ENCODE peak calls at places on chromosomes 6 and 20, in seven cellular contexts. One of them, this sample, is unnamed.

GRCh38 chr20:44166477-44166876 is 20.5 kb downstream of the JPH2 start:
- DNase-seq in tibial artery: peak
- DNase-seq in HCT116: no peak
- DNase-seq in kidney: no peak
- DNase-seq in IMR-90: peak
- DNase-seq in uterus: no peak
- DNase-seq in ovary: no peak
- DNase-seq in this sample: no peak

GRCh38 chr6:125816828-125817280 is 26.1 kb downstream of the NCOA7 start:
- DNase-seq in tibial artery: no peak
- DNase-seq in HCT116: no peak
- DNase-seq in kidney: no peak
- DNase-seq in IMR-90: no peak
- DNase-seq in uterus: no peak
- DNase-seq in ovary: no peak
- DNase-seq in this sample: no peak

GRCh38 chr6:160355001-160355400 is 6.8 kb downstream of the SLC22A3 start:
- DNase-seq in tibial artery: no peak
- DNase-seq in HCT116: no peak
- DNase-seq in kidney: no peak
- DNase-seq in IMR-90: no peak
- DNase-seq in uterus: no peak
- DNase-seq in ovary: no peak
- DNase-seq in this sample: no peak

GRCh38 chr6:132695773-132696172 is 18.1 kb downstream of the VNN1 start:
- DNase-seq in tibial artery: no peak
- DNase-seq in HCT116: no peak
- DNase-seq in kidney: no peak
- DNase-seq in IMR-90: no peak
- DNase-seq in uterus: no peak
- DNase-seq in ovary: no peak
- DNase-seq in this sample: no peak

GRCh38 chr6:68634503-68635411 is at the start of gene ADGRB3:
- DNase-seq in tibial artery: peak
- DNase-seq in HCT116: no peak
- DNase-seq in kidney: peak
- DNase-seq in IMR-90: peak
- DNase-seq in uterus: peak
- DNase-seq in ovary: peak
- DNase-seq in this sample: peak

GRCh38 chr6:42781811-42782688 is at the start of gene BICRAL:
- DNase-seq in tibial artery: peak
- DNase-seq in HCT116: peak
- DNase-seq in kidney: peak
- DNase-seq in IMR-90: peak
- DNase-seq in uterus: peak
- DNase-seq in ovary: peak
- DNase-seq in this sample: peak

GRCh38 chr20:19992996-19993908 is 23.9 kb upstream of the NAA20 start:
- DNase-seq in tibial artery: no peak
- DNase-seq in HCT116: peak
- DNase-seq in kidney: no peak
- DNase-seq in IMR-90: peak
- DNase-seq in uterus: no peak
- DNase-seq in ovary: peak
- DNase-seq in this sample: peak

GRCh38 chr20:18004389-18005031 is 35.7 kb downstream of the MGME1 start:
- DNase-seq in tibial artery: no peak
- DNase-seq in HCT116: no peak
- DNase-seq in kidney: no peak
- DNase-seq in IMR-90: peak
- DNase-seq in uterus: no peak
- DNase-seq in ovary: no peak
- DNase-seq in this sample: no peak

GRCh38 chr6:16731503-16732018 is 29.7 kb downstream of the ATXN1 start:
- DNase-seq in tibial artery: no peak
- DNase-seq in HCT116: no peak
- DNase-seq in kidney: no peak
- DNase-seq in IMR-90: no peak
- DNase-seq in uterus: no peak
- DNase-seq in ovary: no peak
- DNase-seq in this sample: no peak

GRCh38 chr6:74213995-74214394 is 518.0 kb downstream of the CD109 start:
- DNase-seq in tibial artery: no peak
- DNase-seq in HCT116: no peak
- DNase-seq in kidney: no peak
- DNase-seq in IMR-90: peak
- DNase-seq in uterus: no peak
- DNase-seq in ovary: no peak
- DNase-seq in this sample: no peak

GRCh38 chr6:116253188-116253504 is 729 bp downstream of the TSPYL4 start:
- DNase-seq in tibial artery: no peak
- DNase-seq in HCT116: no peak
- DNase-seq in kidney: no peak
- DNase-seq in IMR-90: no peak
- DNase-seq in uterus: no peak
- DNase-seq in ovary: no peak
- DNase-seq in this sample: no peak

GRCh38 chr6:158611600-158612041 is 32.9 kb downstream of the DYNLT1 start:
- DNase-seq in tibial artery: no peak
- DNase-seq in HCT116: no peak
- DNase-seq in kidney: no peak
- DNase-seq in IMR-90: no peak
- DNase-seq in uterus: no peak
- DNase-seq in ovary: no peak
- DNase-seq in this sample: peak

GRCh38 chr6:167317172-167317571 is 7.7 kb upstream of the TTLL2 start:
- DNase-seq in tibial artery: no peak
- DNase-seq in HCT116: no peak
- DNase-seq in kidney: no peak
- DNase-seq in IMR-90: no peak
- DNase-seq in uterus: no peak
- DNase-seq in ovary: no peak
- DNase-seq in this sample: no peak

GRCh38 chr6:13377054-13377758 is 48.9 kb upstream of the TBC1D7 start:
- DNase-seq in tibial artery: no peak
- DNase-seq in HCT116: no peak
- DNase-seq in kidney: no peak
- DNase-seq in IMR-90: no peak
- DNase-seq in uterus: no peak
- DNase-seq in ovary: no peak
- DNase-seq in this sample: no peak

GRCh38 chr6:42103753-42104094 is 38.7 kb downstream of the C6orf132 start:
- DNase-seq in tibial artery: no peak
- DNase-seq in HCT116: no peak
- DNase-seq in kidney: no peak
- DNase-seq in IMR-90: no peak
- DNase-seq in uterus: no peak
- DNase-seq in ovary: no peak
- DNase-seq in this sample: no peak

GRCh38 chr6:160520043-160520904 is 143.8 kb downstream of the LPA start:
- DNase-seq in tibial artery: peak
- DNase-seq in HCT116: no peak
- DNase-seq in kidney: peak
- DNase-seq in IMR-90: peak
- DNase-seq in uterus: peak
- DNase-seq in ovary: peak
- DNase-seq in this sample: peak

GRCh38 chr20:14865169-14865568 is 527.8 kb upstream of the FLRT3 start:
- DNase-seq in tibial artery: no peak
- DNase-seq in HCT116: no peak
- DNase-seq in kidney: no peak
- DNase-seq in IMR-90: no peak
- DNase-seq in uterus: no peak
- DNase-seq in ovary: no peak
- DNase-seq in this sample: no peak

GRCh38 chr6:159043236-159043635 is 1.6 kb downstream of the TAGAP start:
- DNase-seq in tibial artery: no peak
- DNase-seq in HCT116: no peak
- DNase-seq in kidney: no peak
- DNase-seq in IMR-90: no peak
- DNase-seq in uterus: no peak
- DNase-seq in ovary: no peak
- DNase-seq in this sample: no peak

GRCh38 chr6:18237167-18237566 is 27.2 kb downstream of the DEK start:
- DNase-seq in tibial artery: no peak
- DNase-seq in HCT116: no peak
- DNase-seq in kidney: no peak
- DNase-seq in IMR-90: no peak
- DNase-seq in uterus: no peak
- DNase-seq in ovary: no peak
- DNase-seq in this sample: no peak

GRCh38 chr6:16184129-16184528 is 54.3 kb upstream of the GMPR start:
- DNase-seq in tibial artery: peak
- DNase-seq in HCT116: peak
- DNase-seq in kidney: no peak
- DNase-seq in IMR-90: peak
- DNase-seq in uterus: no peak
- DNase-seq in ovary: no peak
- DNase-seq in this sample: peak

GRCh38 chr6:152338335-152339125 is 298.6 kb downstream of the SYNE1 start:
- DNase-seq in tibial artery: peak
- DNase-seq in HCT116: no peak
- DNase-seq in kidney: no peak
- DNase-seq in IMR-90: peak
- DNase-seq in uterus: peak
- DNase-seq in ovary: peak
- DNase-seq in this sample: peak

GRCh38 chr6:33248643-33248931 is 23.1 kb downstream of the VPS52 start:
- DNase-seq in tibial artery: no peak
- DNase-seq in HCT116: no peak
- DNase-seq in kidney: no peak
- DNase-seq in IMR-90: no peak
- DNase-seq in uterus: no peak
- DNase-seq in ovary: no peak
- DNase-seq in this sample: no peak

GRCh38 chr6:53578371-53578770 is 33.5 kb upstream of the GCLC start:
- DNase-seq in tibial artery: no peak
- DNase-seq in HCT116: no peak
- DNase-seq in kidney: no peak
- DNase-seq in IMR-90: no peak
- DNase-seq in uterus: no peak
- DNase-seq in ovary: no peak
- DNase-seq in this sample: no peak

GRCh38 chr6:43086022-43086658 is 10.0 kb downstream of the PTK7 start:
- DNase-seq in tibial artery: no peak
- DNase-seq in HCT116: no peak
- DNase-seq in kidney: peak
- DNase-seq in IMR-90: no peak
- DNase-seq in uterus: no peak
- DNase-seq in ovary: peak
- DNase-seq in this sample: no peak

DNA sequence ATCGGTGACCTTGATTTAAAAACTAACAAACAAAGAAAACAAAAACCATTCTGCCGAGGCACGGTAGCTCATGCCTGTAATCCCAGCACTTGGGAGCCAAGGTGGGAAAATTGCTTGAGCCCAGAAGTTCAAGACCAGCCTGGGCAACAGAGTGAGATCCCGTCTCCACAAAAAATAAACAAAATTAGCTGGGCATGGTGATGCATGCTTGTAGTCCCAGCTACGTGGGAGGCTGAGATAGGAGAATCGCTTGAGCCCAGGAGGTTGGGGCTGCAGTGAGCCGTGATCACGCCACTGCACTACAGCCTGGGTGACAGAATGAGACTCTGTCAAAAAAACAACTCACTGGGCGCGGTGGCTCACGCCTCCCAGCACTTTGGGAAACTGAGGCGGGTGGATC is 48.2 kb upstream of the TFAP2A start:
- DNase-seq in tibial artery: no peak
- DNase-seq in HCT116: no peak
- DNase-seq in kidney: no peak
- DNase-seq in IMR-90: no peak
- DNase-seq in uterus: no peak
- DNase-seq in ovary: no peak
- DNase-seq in this sample: peak
- H3K4me3 ChIP-seq in tibial artery: no peak
- H3K4me3 ChIP-seq in HCT116: no peak
- H3K4me3 ChIP-seq in kidney: no peak
- H3K4me3 ChIP-seq in IMR-90: no peak
- H3K4me3 ChIP-seq in uterus: no peak
- H3K4me3 ChIP-seq in ovary: no peak
- H3K4me3 ChIP-seq in this sample: no peak

GRCh38 chr6:82608777-82609176 is 245.2 kb downstream of the TPBG start:
- DNase-seq in tibial artery: no peak
- DNase-seq in HCT116: no peak
- DNase-seq in kidney: no peak
- DNase-seq in IMR-90: no peak
- DNase-seq in uterus: no peak
- DNase-seq in ovary: no peak
- DNase-seq in this sample: no peak
- H3K27ac ChIP-seq in tibial artery: no peak
- H3K27ac ChIP-seq in HCT116: no peak
- H3K27ac ChIP-seq in kidney: no peak
- H3K27ac ChIP-seq in IMR-90: no peak
- H3K27ac ChIP-seq in uterus: no peak
- H3K27ac ChIP-seq in ovary: no peak
- H3K27ac ChIP-seq in this sample: peak

GRCh38 chr6:48036316-48036715 is 74.7 kb downstream of the PTCHD4 start:
- DNase-seq in tibial artery: no peak
- DNase-seq in HCT116: no peak
- DNase-seq in kidney: no peak
- DNase-seq in IMR-90: peak
- DNase-seq in uterus: no peak
- DNase-seq in ovary: no peak
- DNase-seq in this sample: no peak

GRCh38 chr6:48037946-48038345 is 73.1 kb downstream of the PTCHD4 start:
- DNase-seq in tibial artery: no peak
- DNase-seq in HCT116: no peak
- DNase-seq in kidney: no peak
- DNase-seq in IMR-90: no peak
- DNase-seq in uterus: no peak
- DNase-seq in ovary: no peak
- DNase-seq in this sample: no peak

GRCh38 chr6:48027704-48028435 is 83.1 kb downstream of the PTCHD4 start:
- DNase-seq in tibial artery: no peak
- DNase-seq in HCT116: no peak
- DNase-seq in kidney: no peak
- DNase-seq in IMR-90: no peak
- DNase-seq in uterus: no peak
- DNase-seq in ovary: no peak
- DNase-seq in this sample: no peak

DNA sequence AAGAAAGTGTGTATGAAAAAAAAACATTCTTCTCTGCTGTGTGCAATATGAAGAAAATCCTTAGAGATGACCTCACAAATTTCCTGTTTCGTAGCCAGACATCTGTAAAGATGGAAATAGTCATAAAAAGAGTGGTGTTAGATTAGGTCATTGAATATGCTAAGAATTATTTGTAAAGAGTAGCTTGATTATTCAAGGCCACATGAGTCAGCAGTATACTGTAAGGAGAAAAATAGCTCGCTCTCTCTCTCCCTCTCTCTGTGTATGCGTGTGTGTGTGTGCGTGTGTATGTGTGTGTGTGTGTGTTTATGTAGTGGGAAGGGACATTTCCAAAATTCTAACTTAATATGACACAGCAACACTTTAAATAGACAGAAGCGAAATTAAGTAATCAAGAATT is 78.8 kb downstream of the PTCHD4 start:
- DNase-seq in tibial artery: no peak
- DNase-seq in HCT116: no peak
- DNase-seq in kidney: no peak
- DNase-seq in IMR-90: peak
- DNase-seq in uterus: no peak
- DNase-seq in ovary: no peak
- DNase-seq in this sample: no peak
- TF ChIP-seq CTCF in tibial artery: no peak
- TF ChIP-seq CTCF in HCT116: no peak
- TF ChIP-seq CTCF in kidney: no peak
- TF ChIP-seq CTCF in IMR-90: no peak
- TF ChIP-seq CTCF in uterus: no peak
- TF ChIP-seq CTCF in ovary: no peak
- TF ChIP-seq CTCF in this sample: no peak

GRCh38 chr6:32223258-32224235 is at the start of gene NOTCH4:
- DNase-seq in tibial artery: no peak
- DNase-seq in HCT116: no peak
- DNase-seq in kidney: no peak
- DNase-seq in IMR-90: no peak
- DNase-seq in uterus: no peak
- DNase-seq in ovary: no peak
- DNase-seq in this sample: no peak
- H3K4me3 ChIP-seq in tibial artery: no peak
- H3K4me3 ChIP-seq in HCT116: no peak
- H3K4me3 ChIP-seq in kidney: peak
- H3K4me3 ChIP-seq in IMR-90: no peak
- H3K4me3 ChIP-seq in uterus: no peak
- H3K4me3 ChIP-seq in ovary: no peak
- H3K4me3 ChIP-seq in this sample: no peak